ENCODE peak calls at places on chromosomes 5 and 9, in eight cellular contexts. O, Q, K, J, H, L, X and D are unnamed samples.
A peak's percentile ranks its signal among the peaks of the same experiment; 100 is the strongest.

GRCh38 chr5:96909435-96909834 is 26.4 kb upstream of the LNPEP start:
- DNase-seq in O (no peak), Q (no peak), K (no peak), J (no peak), H (no peak), L (no peak), X (no peak), D (no peak)

GRCh38 chr5:132426525-132427138 is 57.1 kb downstream of the SLC22A5 start:
- DNase-seq in O (peak; percentile 59), Q (peak; percentile 97), K (peak; percentile 77), J (peak; percentile 65), H (peak; percentile 51), L (no peak), X (no peak), D (peak; percentile 83)

GRCh38 chr5:124783285-124783684 is 36.8 kb upstream of the ZNF608 start:
- DNase-seq in O (no peak), Q (no peak), K (no peak), J (no peak), H (no peak), L (no peak), X (no peak), D (no peak)

GRCh38 chr9:133707065-133707760 is 30.9 kb downstream of the SARDH start:
- DNase-seq in O (no peak), Q (peak; percentile 75), K (no peak), J (no peak), H (peak; percentile 61), L (no peak), X (peak; percentile 43), D (no peak)

GRCh38 chr5:16742938-16743337 is 126.1 kb upstream of the RETREG1 start:
- DNase-seq in O (no peak), Q (peak; percentile 61), K (no peak), J (no peak), H (no peak), L (no peak), X (no peak), D (no peak)

GRCh38 chr5:181215997-181216982 is 6.8 kb upstream of the TRIM41 start:
- DNase-seq in O (no peak), Q (no peak), K (no peak), J (peak; percentile 62), H (no peak), L (no peak), X (no peak), D (no peak)

GRCh38 chr9:13110766-13111400 is 168.6 kb downstream of the MPDZ start:
- DNase-seq in O (no peak), Q (no peak), K (no peak), J (no peak), H (peak; percentile 36), L (no peak), X (peak; percentile 29), D (peak; percentile 62)

GRCh38 chr5:83576341-83576740 is 104.8 kb downstream of the VCAN start:
- DNase-seq in O (no peak), Q (peak; percentile 52), K (no peak), J (no peak), H (no peak), L (no peak), X (no peak), D (no peak)

GRCh38 chr9:133137451-133138231 is 16.6 kb upstream of the RALGDS start:
- DNase-seq in O (no peak), Q (no peak), K (peak; percentile 52), J (no peak), H (no peak), L (no peak), X (peak; percentile 83), D (peak; percentile 86)

GRCh38 chr5:127757576-127757975 is 54.4 kb downstream of the CCDC192 start:
- DNase-seq in O (no peak), Q (peak; percentile 65), K (no peak), J (peak; percentile 59), H (peak; percentile 22), L (peak; percentile 48), X (no peak), D (peak; percentile 23)

GRCh38 chr5:78649816-78650561 is 1.4 kb upstream of the LHFPL2 start:
- DNase-seq in O (no peak), Q (peak; percentile 84), K (no peak), J (no peak), H (no peak), L (no peak), X (no peak), D (no peak)

GRCh38 chr5:169181785-169182184 is 119.2 kb downstream of the SLIT3 start:
- DNase-seq in O (no peak), Q (no peak), K (no peak), J (no peak), H (no peak), L (no peak), X (no peak), D (no peak)

GRCh38 chr9:7844283-7844682 is 44.7 kb upstream of the DMAC1 start:
- DNase-seq in O (no peak), Q (peak; percentile 7), K (no peak), J (no peak), H (no peak), L (no peak), X (no peak), D (no peak)

GRCh38 chr5:147626494-147626893 is 116.6 kb upstream of the DPYSL3 start:
- DNase-seq in O (no peak), Q (no peak), K (no peak), J (no peak), H (no peak), L (no peak), X (no peak), D (no peak)

GRCh38 chr5:28954074-28954473 is 1915.7 kb upstream of the CDH9 start:
- DNase-seq in O (no peak), Q (no peak), K (no peak), J (no peak), H (no peak), L (no peak), X (no peak), D (no peak)

GRCh38 chr5:138967806-138968448 is 92.8 kb upstream of the LRRTM2 start:
- DNase-seq in O (no peak), Q (peak; percentile 36), K (peak; percentile 80), J (no peak), H (no peak), L (peak; percentile 18), X (no peak), D (peak; percentile 81)

GRCh38 chr5:103208460-103208859 is 50.1 kb upstream of the MACIR start:
- DNase-seq in O (no peak), Q (no peak), K (no peak), J (no peak), H (no peak), L (no peak), X (no peak), D (no peak)

DNA sequence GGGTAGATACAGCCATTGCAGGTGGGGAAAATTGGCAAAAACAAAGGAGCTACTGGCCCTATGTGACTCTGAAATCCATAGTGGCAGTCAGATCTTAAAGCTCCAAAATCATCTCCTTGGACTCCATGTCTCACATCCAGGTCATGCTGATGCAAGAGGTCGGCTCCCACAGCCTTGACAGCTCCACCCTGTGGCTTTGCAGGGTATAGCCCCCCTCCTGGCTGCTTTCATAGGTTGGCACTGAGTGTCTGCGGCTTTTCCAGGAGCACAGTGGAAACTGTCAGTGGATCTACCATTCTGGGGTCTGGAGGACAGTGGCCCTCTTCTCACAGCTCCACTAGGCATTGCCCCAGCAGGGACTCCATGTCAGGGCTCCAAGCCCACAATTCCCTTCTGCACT is 1190.1 kb downstream of the CDH12 start:
- DNase-seq in O (no peak), Q (no peak), K (no peak), J (no peak), H (no peak), L (no peak), X (no peak), D (no peak)
- TF ChIP-seq CTCF in O (no peak), Q (no peak), K (no peak), J (no peak), H (no peak), L (no peak), X (no peak), D (no peak)

DNA sequence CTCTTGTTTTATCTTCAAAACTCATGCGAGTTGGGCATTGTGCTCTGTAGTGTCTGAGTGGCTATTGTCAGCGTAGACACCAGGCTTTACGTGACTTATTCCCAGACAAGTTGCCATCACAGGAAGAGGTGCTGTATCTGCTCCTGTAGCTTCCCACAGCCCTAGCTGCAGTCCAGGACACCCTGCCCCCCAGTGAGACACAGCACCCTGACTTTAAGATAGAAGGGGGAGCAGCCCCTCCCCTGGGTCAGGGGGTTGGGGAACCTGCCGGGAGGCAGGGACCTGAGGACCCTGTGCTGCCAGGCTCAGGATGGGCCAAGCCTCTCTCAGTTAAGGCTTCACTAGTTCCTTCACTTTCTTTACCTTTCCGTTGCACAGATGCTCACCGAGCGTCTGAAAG is 75.4 kb downstream of the NEK6 start:
- DNase-seq in O (no peak), Q (no peak), K (no peak), J (no peak), H (no peak), L (no peak), X (no peak), D (no peak)
- TF ChIP-seq POLR2A in O (no peak), Q (no peak), K (no peak), J (no peak), H (no peak), L (no peak), X (no peak), D (no peak)

DNA sequence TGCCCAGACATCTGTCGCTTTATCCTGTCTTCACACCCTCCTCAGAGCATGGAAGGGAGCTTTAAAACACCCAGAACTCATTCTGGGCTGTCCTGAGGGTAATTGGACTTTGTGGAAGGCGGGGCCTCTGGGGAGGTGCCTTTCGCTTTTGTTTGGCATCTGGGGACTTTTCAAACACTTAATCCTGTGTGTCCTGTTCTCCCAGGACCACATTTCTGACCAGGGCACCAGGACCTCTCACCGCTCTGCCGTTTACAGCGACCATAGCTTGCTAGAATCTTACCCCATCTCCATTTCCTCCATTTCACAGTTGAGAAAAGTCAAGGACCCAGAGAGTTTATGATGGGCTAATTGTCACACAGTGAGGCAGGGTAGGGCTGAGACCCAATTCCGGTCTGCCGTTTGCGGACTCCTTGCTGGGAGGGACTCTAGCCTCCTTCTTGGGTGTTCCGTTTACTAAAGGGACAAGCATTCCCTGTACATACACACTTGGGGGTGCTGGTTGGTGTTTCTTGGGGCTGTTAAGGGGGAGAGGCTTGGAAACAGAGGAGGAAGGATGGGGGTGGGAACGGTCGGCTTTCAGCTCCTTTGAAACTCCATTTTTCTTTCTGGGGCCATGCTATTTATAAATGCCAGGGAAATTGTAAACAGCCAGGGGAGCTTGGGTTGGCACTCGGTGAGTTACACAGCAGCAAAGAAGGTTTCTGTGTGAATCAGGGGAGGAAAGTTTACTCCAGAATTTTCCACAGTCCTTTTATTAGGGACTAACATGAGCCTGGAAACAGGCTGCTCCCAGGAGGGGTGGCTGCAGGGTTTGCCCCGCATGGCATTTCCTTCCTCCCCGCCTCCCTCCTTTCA is 1.3 kb downstream of the GSN start:
- DNase-seq in O (no peak), Q (no peak), K (peak; percentile 67), J (no peak), H (no peak), L (no peak), X (peak; percentile 63), D (no peak)
- H3K4me3 ChIP-seq in O (peak overlapping the region; percentile 93), Q (peak overlapping the region; percentile 91), K (peak overlapping the region; percentile 70), J (peak overlapping the region; percentile 95), H (peak overlapping the region; percentile 88), L (peak overlapping the region; percentile 85), X (peak overlapping the region; percentile 70), D (no peak overlapping the region)

GRCh38 chr5:21858441-21858840 is 994.7 kb downstream of the CDH12 start:
- DNase-seq in O (no peak), Q (no peak), K (no peak), J (no peak), H (no peak), L (no peak), X (no peak), D (no peak)

DNA sequence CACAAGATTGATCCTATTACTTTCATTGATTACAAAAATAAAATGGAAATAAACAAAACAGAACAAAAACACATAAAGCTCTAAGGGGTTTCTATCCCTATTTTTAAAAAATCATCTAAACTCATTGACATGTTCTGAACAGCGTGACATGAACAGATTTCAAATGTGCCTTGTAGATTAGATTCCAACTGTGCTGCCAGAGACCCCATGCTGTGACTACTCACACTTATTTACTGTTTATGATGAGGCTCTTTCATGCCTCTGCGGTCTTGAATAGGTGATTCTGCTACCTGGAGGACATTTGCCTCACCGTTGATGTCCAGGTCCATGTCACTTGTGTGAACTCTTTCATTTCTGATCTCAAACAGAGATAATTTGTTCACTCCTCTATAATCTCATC is 990.2 kb downstream of the CDH12 start:
- DNase-seq in O (no peak), Q (no peak), K (no peak), J (no peak), H (no peak), L (no peak), X (no peak), D (no peak)
- TF ChIP-seq CTCF in O (no peak), Q (no peak), K (no peak), J (no peak), H (no peak), L (no peak), X (no peak), D (no peak)